ENCODE peak calls at places on chromosomes 13 and 19, in four cellular contexts. One of them, this sample, is unnamed.

GRCh38 chr13:79194272-79194671 is 211.8 kb downstream of the RBM26 start:
- DNase-seq in OCI-LY7: peak; percentile 89
- DNase-seq in DND-41: peak; percentile 51
- DNase-seq in fibroblast of lung: no peak
- DNase-seq in this sample: no peak

GRCh38 chr19:41373993-41374392 is 2.3 kb upstream of the TMEM91 start:
- DNase-seq in OCI-LY7: no peak
- DNase-seq in DND-41: no peak
- DNase-seq in fibroblast of lung: peak; percentile 93
- DNase-seq in this sample: peak; percentile 59

GRCh38 chr13:110030394-110030928 is 244.1 kb upstream of the IRS2 start:
- DNase-seq in DND-41: no peak
- DNase-seq in OCI-LY7: no peak
- DNase-seq in fibroblast of lung: no peak
- DNase-seq in this sample: no peak

GRCh38 chr19:1862424-1863307 is 713 bp downstream of the KLF16 start:
- DNase-seq in OCI-LY7: peak; percentile 58
- DNase-seq in fibroblast of lung: no peak
- DNase-seq in DND-41: peak; percentile 62
- DNase-seq in this sample: no peak

GRCh38 chr19:41928221-41928683 is at the start of gene ERFL:
- DNase-seq in fibroblast of lung: no peak
- DNase-seq in DND-41: peak; percentile 78
- DNase-seq in OCI-LY7: peak; percentile 63
- DNase-seq in this sample: no peak

GRCh38 chr19:41321600-41322270 is 11.8 kb downstream of the CCDC97 start:
- DNase-seq in fibroblast of lung: peak; percentile 73
- DNase-seq in DND-41: no peak
- DNase-seq in OCI-LY7: peak; percentile 40
- DNase-seq in this sample: no peak

GRCh38 chr13:23618341-23618740 is 48.1 kb downstream of the TNFRSF19 start:
- DNase-seq in DND-41: no peak
- DNase-seq in OCI-LY7: no peak
- DNase-seq in fibroblast of lung: peak; percentile 95
- DNase-seq in this sample: peak; percentile 96

GRCh38 chr19:14979136-14979497 is 547 bp downstream of the SLC1A6 start:
- DNase-seq in OCI-LY7: no peak
- DNase-seq in fibroblast of lung: no peak
- DNase-seq in DND-41: no peak
- DNase-seq in this sample: no peak

GRCh38 chr13:111005364-111005763 is 90.5 kb upstream of the ANKRD10 start:
- DNase-seq in DND-41: no peak
- DNase-seq in fibroblast of lung: peak; percentile 16
- DNase-seq in OCI-LY7: no peak
- DNase-seq in this sample: no peak

GRCh38 chr19:16406356-16406755 is 65.4 kb downstream of the EPS15L1 start:
- DNase-seq in fibroblast of lung: no peak
- DNase-seq in OCI-LY7: no peak
- DNase-seq in DND-41: no peak
- DNase-seq in this sample: no peak

GRCh38 chr19:23099966-23100365 is 16.9 kb upstream of the ZNF730 start:
- DNase-seq in DND-41: no peak
- DNase-seq in OCI-LY7: no peak
- DNase-seq in fibroblast of lung: no peak
- DNase-seq in this sample: no peak

GRCh38 chr13:78247362-78247761 is 328.7 kb upstream of the EDNRB start:
- DNase-seq in OCI-LY7: no peak
- DNase-seq in DND-41: no peak
- DNase-seq in fibroblast of lung: no peak
- DNase-seq in this sample: no peak

GRCh38 chr13:40963927-40964326 is 55.2 kb downstream of the ELF1 start:
- DNase-seq in DND-41: no peak
- DNase-seq in OCI-LY7: no peak
- DNase-seq in fibroblast of lung: peak; percentile 43
- DNase-seq in this sample: peak; percentile 88

GRCh38 chr13:109243311-109243951 is 543.0 kb downstream of the IRS2 start:
- DNase-seq in fibroblast of lung: peak; percentile 83
- DNase-seq in OCI-LY7: no peak
- DNase-seq in DND-41: no peak
- DNase-seq in this sample: peak; percentile 96

GRCh38 chr13:56752630-56753029 is 388.1 kb upstream of the PRR20A start:
- DNase-seq in fibroblast of lung: no peak
- DNase-seq in DND-41: no peak
- DNase-seq in OCI-LY7: no peak
- DNase-seq in this sample: no peak

GRCh38 chr13:106407338-106407737 is 128.1 kb downstream of the EFNB2 start:
- DNase-seq in fibroblast of lung: no peak
- DNase-seq in DND-41: no peak
- DNase-seq in OCI-LY7: no peak
- DNase-seq in this sample: peak; percentile 24

GRCh38 chr13:46992383-46992952 is 95.6 kb upstream of the HTR2A start:
- DNase-seq in DND-41: no peak
- DNase-seq in fibroblast of lung: no peak
- DNase-seq in OCI-LY7: peak; percentile 64
- DNase-seq in this sample: peak; percentile 32

GRCh38 chr19:50639121-50640112 is at the start of gene SYT3:
- DNase-seq in fibroblast of lung: peak; percentile 19
- DNase-seq in OCI-LY7: no peak
- DNase-seq in DND-41: peak; percentile 12
- DNase-seq in this sample: no peak

GRCh38 chr19:34278783-34279182 is 24.4 kb downstream of the GARRE1 start:
- DNase-seq in fibroblast of lung: no peak
- DNase-seq in OCI-LY7: no peak
- DNase-seq in DND-41: no peak
- DNase-seq in this sample: no peak

DNA sequence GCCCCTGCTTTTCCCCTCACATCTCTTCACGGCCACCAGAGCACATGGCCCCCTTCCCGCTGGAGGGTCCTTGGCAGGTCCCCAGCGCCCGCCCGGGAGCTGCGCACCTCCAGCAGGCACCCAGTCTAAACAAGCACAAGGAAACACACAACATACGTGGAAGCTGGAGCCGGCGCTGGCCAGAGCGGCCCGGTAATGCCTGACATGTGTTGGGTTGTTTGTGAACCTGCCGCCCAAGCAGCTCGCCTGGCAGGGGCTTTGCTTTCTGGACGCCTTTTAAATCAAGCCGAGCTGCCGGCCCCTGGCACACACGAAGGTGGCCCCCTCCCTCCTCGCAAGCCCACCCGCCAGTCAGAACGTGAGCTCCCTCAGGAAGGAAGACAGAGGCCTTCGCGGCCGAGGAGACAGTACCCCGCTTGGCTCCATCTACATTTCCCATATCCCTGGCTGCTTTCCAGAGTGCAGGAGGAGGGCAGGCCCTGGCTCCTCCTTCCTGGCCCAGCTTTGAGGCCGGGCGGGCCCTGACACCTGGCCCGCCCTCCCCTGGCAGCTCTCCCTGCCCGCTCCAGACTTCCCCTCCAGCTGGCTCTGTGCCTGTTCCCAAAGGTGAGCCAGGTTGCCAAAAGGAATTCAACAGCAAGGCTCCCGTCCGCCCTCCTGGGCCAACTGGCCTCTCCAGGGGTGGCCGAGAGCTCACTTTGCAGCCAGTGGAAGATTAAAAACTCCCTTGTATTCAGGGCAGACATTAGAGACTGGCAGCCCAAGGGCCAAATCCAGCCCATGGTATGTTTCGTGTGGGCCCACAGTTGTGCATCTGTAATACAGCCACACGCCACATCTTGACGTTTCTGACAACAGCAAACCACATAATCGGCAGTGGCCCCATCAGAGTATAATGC is 28.7 kb downstream of the COMP start:
- DNase-seq in fibroblast of lung: peak; percentile 56
- DNase-seq in DND-41: no peak
- DNase-seq in OCI-LY7: no peak
- DNase-seq in this sample: peak; percentile 94
- H3K4me2 ChIP-seq in fibroblast of lung: peak overlapping the region; percentile 13
- H3K4me2 ChIP-seq in DND-41: no peak overlapping the region
- H3K4me2 ChIP-seq in OCI-LY7: no peak overlapping the region
- H3K4me2 ChIP-seq in this sample: peak overlapping the region; percentile 95

GRCh38 chr19:13844130-13844631 is 32.8 kb upstream of the NANOS3 start:
- DNase-seq in OCI-LY7: no peak
- DNase-seq in fibroblast of lung: no peak
- DNase-seq in DND-41: no peak
- DNase-seq in this sample: peak; percentile 97
- H3K4me1 ChIP-seq in OCI-LY7: peaks cover 59% of the 10 kb centered on the region
- H3K4me1 ChIP-seq in fibroblast of lung: peaks cover 25% of the 10 kb centered on the region
- H3K4me1 ChIP-seq in DND-41: peaks cover 37% of the 10 kb centered on the region
- H3K4me1 ChIP-seq in this sample: peaks cover 45% of the 10 kb centered on the region

DNA sequence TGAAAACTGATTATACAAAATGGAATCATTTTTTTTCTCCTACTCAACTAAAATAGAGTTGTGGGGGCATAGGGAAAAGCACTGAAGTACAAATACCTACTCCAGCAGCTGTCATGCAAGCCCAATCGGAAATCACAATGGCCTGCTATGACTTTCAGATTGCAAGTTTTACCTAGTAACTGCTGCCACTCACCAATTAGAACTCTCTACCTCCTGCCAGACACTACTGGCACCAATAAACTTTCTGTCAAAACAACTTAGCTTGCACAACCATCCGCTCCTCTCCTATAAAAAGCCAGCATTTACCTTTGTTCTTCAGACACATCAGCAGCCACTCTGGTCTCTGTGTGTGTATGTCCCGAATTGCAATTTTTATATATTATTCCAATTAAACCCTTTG is 9.3 kb upstream of the TRPC4 start:
- DNase-seq in OCI-LY7: no peak
- DNase-seq in fibroblast of lung: no peak
- DNase-seq in DND-41: no peak
- DNase-seq in this sample: no peak
- H3K4me2 ChIP-seq in OCI-LY7: no peak overlapping the region
- H3K4me2 ChIP-seq in fibroblast of lung: no peak overlapping the region
- H3K4me2 ChIP-seq in DND-41: no peak overlapping the region
- H3K4me2 ChIP-seq in this sample: no peak overlapping the region

GRCh38 chr13:32036131-32036695 is 4.6 kb downstream of the FRY start:
- DNase-seq in OCI-LY7: no peak
- DNase-seq in DND-41: no peak
- DNase-seq in fibroblast of lung: no peak
- DNase-seq in this sample: no peak
- H3K4me1 ChIP-seq in OCI-LY7: peaks cover 3% of the 10 kb centered on the region
- H3K4me1 ChIP-seq in DND-41: peaks cover 5% of the 10 kb centered on the region
- H3K4me1 ChIP-seq in fibroblast of lung: peaks cover 3% of the 10 kb centered on the region
- H3K4me1 ChIP-seq in this sample: peaks cover 4% of the 10 kb centered on the region